ENCODE peak calls at places on chromosomes 3 and 15, in four cellular contexts. One of them, this sample, is unnamed.

GRCh38 chr15:37771462-37771861 is 163.0 kb upstream of the TMCO5A start:
- DNase-seq in stimulated activated CD8-positive, alpha-beta memory T cell treated with anti-CD3 and anti-CD28 coated beads, Interleukin-2, amount 100 ng/mL, for 48 hours: no peak
- DNase-seq in naive B cell: no peak
- DNase-seq in fibroblast of the conjunctiva: no peak
- DNase-seq in this sample: no peak

GRCh38 chr3:124158174-124158812 is 166.4 kb upstream of the ROPN1 start:
- DNase-seq in stimulated activated CD8-positive, alpha-beta memory T cell treated with anti-CD3 and anti-CD28 coated beads, Interleukin-2, amount 100 ng/mL, for 48 hours: no peak
- DNase-seq in naive B cell: no peak
- DNase-seq in fibroblast of the conjunctiva: no peak
- DNase-seq in this sample: no peak

GRCh38 chr3:13332740-13333139 is 87.4 kb downstream of the NUP210 start:
- DNase-seq in stimulated activated CD8-positive, alpha-beta memory T cell treated with anti-CD3 and anti-CD28 coated beads, Interleukin-2, amount 100 ng/mL, for 48 hours: no peak
- DNase-seq in naive B cell: no peak
- DNase-seq in fibroblast of the conjunctiva: no peak
- DNase-seq in this sample: no peak

GRCh38 chr3:32819581-32820348 is 2.0 kb downstream of the TRIM71 start:
- DNase-seq in stimulated activated CD8-positive, alpha-beta memory T cell treated with anti-CD3 and anti-CD28 coated beads, Interleukin-2, amount 100 ng/mL, for 48 hours: no peak
- DNase-seq in naive B cell: no peak
- DNase-seq in fibroblast of the conjunctiva: no peak
- DNase-seq in this sample: no peak

GRCh38 chr3:159816507-159816906 is 172.1 kb upstream of the IL12A start:
- DNase-seq in stimulated activated CD8-positive, alpha-beta memory T cell treated with anti-CD3 and anti-CD28 coated beads, Interleukin-2, amount 100 ng/mL, for 48 hours: no peak
- DNase-seq in naive B cell: no peak
- DNase-seq in fibroblast of the conjunctiva: no peak
- DNase-seq in this sample: no peak

GRCh38 chr3:8357859-8358258 is 143.8 kb upstream of the LMCD1 start:
- DNase-seq in stimulated activated CD8-positive, alpha-beta memory T cell treated with anti-CD3 and anti-CD28 coated beads, Interleukin-2, amount 100 ng/mL, for 48 hours: no peak
- DNase-seq in naive B cell: no peak
- DNase-seq in fibroblast of the conjunctiva: no peak
- DNase-seq in this sample: no peak

GRCh38 chr3:121592856-121593702 is at the start of gene FBXO40:
- DNase-seq in stimulated activated CD8-positive, alpha-beta memory T cell treated with anti-CD3 and anti-CD28 coated beads, Interleukin-2, amount 100 ng/mL, for 48 hours: no peak
- DNase-seq in naive B cell: no peak
- DNase-seq in fibroblast of the conjunctiva: no peak
- DNase-seq in this sample: no peak

GRCh38 chr3:94643400-94643799 is 580.5 kb downstream of the NSUN3 start:
- DNase-seq in stimulated activated CD8-positive, alpha-beta memory T cell treated with anti-CD3 and anti-CD28 coated beads, Interleukin-2, amount 100 ng/mL, for 48 hours: no peak
- DNase-seq in naive B cell: no peak
- DNase-seq in fibroblast of the conjunctiva: no peak
- DNase-seq in this sample: no peak

GRCh38 chr3:8673083-8673737 is 28.6 kb upstream of the SSUH2 start:
- DNase-seq in stimulated activated CD8-positive, alpha-beta memory T cell treated with anti-CD3 and anti-CD28 coated beads, Interleukin-2, amount 100 ng/mL, for 48 hours: no peak
- DNase-seq in naive B cell: no peak
- DNase-seq in fibroblast of the conjunctiva: no peak
- DNase-seq in this sample: no peak

GRCh38 chr3:160150525-160150924 is 74.7 kb upstream of the C3orf80 start:
- DNase-seq in stimulated activated CD8-positive, alpha-beta memory T cell treated with anti-CD3 and anti-CD28 coated beads, Interleukin-2, amount 100 ng/mL, for 48 hours: no peak
- DNase-seq in naive B cell: no peak
- DNase-seq in fibroblast of the conjunctiva: no peak
- DNase-seq in this sample: no peak

GRCh38 chr3:5006755-5007202 is 27.5 kb downstream of the BHLHE40 start:
- DNase-seq in stimulated activated CD8-positive, alpha-beta memory T cell treated with anti-CD3 and anti-CD28 coated beads, Interleukin-2, amount 100 ng/mL, for 48 hours: peak; percentile 66
- DNase-seq in naive B cell: peak; percentile 81
- DNase-seq in fibroblast of the conjunctiva: no peak
- DNase-seq in this sample: no peak

GRCh38 chr15:98951493-98952320 is 55.9 kb downstream of the PGPEP1L start:
- DNase-seq in stimulated activated CD8-positive, alpha-beta memory T cell treated with anti-CD3 and anti-CD28 coated beads, Interleukin-2, amount 100 ng/mL, for 48 hours: no peak
- DNase-seq in naive B cell: no peak
- DNase-seq in fibroblast of the conjunctiva: no peak
- DNase-seq in this sample: no peak

GRCh38 chr3:170494766-170495165 is 76.1 kb downstream of the CLDN11 start:
- DNase-seq in stimulated activated CD8-positive, alpha-beta memory T cell treated with anti-CD3 and anti-CD28 coated beads, Interleukin-2, amount 100 ng/mL, for 48 hours: no peak
- DNase-seq in naive B cell: no peak
- DNase-seq in fibroblast of the conjunctiva: no peak
- DNase-seq in this sample: no peak

GRCh38 chr15:69685524-69686452 is 233.2 kb downstream of the RPLP1 start:
- DNase-seq in stimulated activated CD8-positive, alpha-beta memory T cell treated with anti-CD3 and anti-CD28 coated beads, Interleukin-2, amount 100 ng/mL, for 48 hours: no peak
- DNase-seq in naive B cell: no peak
- DNase-seq in fibroblast of the conjunctiva: no peak
- DNase-seq in this sample: no peak

GRCh38 chr15:35305906-35306305 is 220.8 kb upstream of the NANOGP8 start:
- DNase-seq in stimulated activated CD8-positive, alpha-beta memory T cell treated with anti-CD3 and anti-CD28 coated beads, Interleukin-2, amount 100 ng/mL, for 48 hours: no peak
- DNase-seq in naive B cell: no peak
- DNase-seq in fibroblast of the conjunctiva: no peak
- DNase-seq in this sample: peak; percentile 51